ENCODE peak calls at places on chromosomes 11 and 22, in seven cellular contexts. U is foreskin keratinocyte, M is nephron progenitor cell, Y is uterus, T is AG10803, N is SK-N-SH, B is cardiac muscle cell. W is an unnamed sample.

GRCh38 chr11:97856666-97857065 is 1164.1 kb upstream of the CNTN5 start:
- DNase-seq in U (no peak), M (no peak), Y (no peak), T (no peak), N (no peak), B (no peak), W (no peak)

GRCh38 chr11:31022080-31022479 is 347.5 kb downstream of the DCDC1 start:
- DNase-seq in U (no peak), M (no peak), Y (no peak), T (no peak), N (no peak), B (no peak), W (no peak)

GRCh38 chr11:114154271-114155047 is 94.9 kb downstream of the ZBTB16 start:
- DNase-seq in U (peak), M (no peak), Y (no peak), T (peak), N (no peak), B (no peak), W (no peak)

GRCh38 chr22:37218399-37218770 is 6.1 kb upstream of the SSTR3 start:
- DNase-seq in U (no peak), M (no peak), Y (no peak), T (no peak), N (no peak), B (no peak), W (no peak)

GRCh38 chr22:44143117-44143495 is 37.6 kb upstream of the PARVG start:
- DNase-seq in U (no peak), M (no peak), Y (no peak), T (no peak), N (no peak), B (no peak), W (no peak)

GRCh38 chr22:49966041-49966715 is 5.6 kb downstream of the PIM3 start:
- DNase-seq in U (no peak), M (no peak), Y (peak), T (no peak), N (peak), B (no peak), W (no peak)

GRCh38 chr11:64245797-64246623 is 733 bp downstream of the PPP1R14B start:
- DNase-seq in U (peak), M (no peak), Y (peak), T (peak), N (peak), B (no peak), W (peak)

GRCh38 chr11:12278766-12279671 is 98.4 kb upstream of the PARVA start:
- DNase-seq in U (no peak), M (no peak), Y (no peak), T (no peak), N (no peak), B (no peak), W (no peak)

GRCh38 chr22:38346506-38346905 is 29.3 kb upstream of the CSNK1E start:
- DNase-seq in U (no peak), M (no peak), Y (peak), T (no peak), N (no peak), B (no peak), W (no peak)

GRCh38 chr11:11841605-11842425 is at the start of gene USP47:
- DNase-seq in U (peak), M (peak), Y (peak), T (peak), N (peak), B (peak), W (peak)

GRCh38 chr22:44393066-44393465 is 80.3 kb upstream of the SHISAL1 start:
- DNase-seq in U (no peak), M (no peak), Y (no peak), T (no peak), N (no peak), B (no peak), W (no peak)

GRCh38 chr22:46637711-46638600 is 17.8 kb downstream of the GRAMD4 start:
- DNase-seq in U (no peak), M (no peak), Y (no peak), T (no peak), N (no peak), B (no peak), W (no peak)

GRCh38 chr11:117717485-117718314 is 79.3 kb downstream of the DSCAML1 start:
- DNase-seq in U (peak), M (peak), Y (no peak), T (no peak), N (peak), B (peak), W (peak)

GRCh38 chr11:69394902-69395690 is 86.4 kb upstream of the LINC01488 start:
- DNase-seq in U (no peak), M (no peak), Y (no peak), T (no peak), N (no peak), B (no peak), W (no peak)

GRCh38 chr22:48065852-48066251 is 1303.4 kb downstream of the TBC1D22A start:
- DNase-seq in U (no peak), M (no peak), Y (no peak), T (no peak), N (no peak), B (no peak), W (no peak)

GRCh38 chr11:78314753-78315152 is 102.9 kb downstream of the GAB2 start:
- DNase-seq in U (no peak), M (no peak), Y (no peak), T (no peak), N (no peak), B (peak), W (no peak)

GRCh38 chr11:48087974-48088681 is 107.8 kb downstream of the PTPRJ start:
- DNase-seq in U (no peak), M (no peak), Y (no peak), T (no peak), N (no peak), B (no peak), W (no peak)

GRCh38 chr11:33063326-33063775 is 24.0 kb downstream of the TCP11L1 start:
- DNase-seq in U (peak), M (no peak), Y (no peak), T (peak), N (no peak), B (no peak), W (no peak)

GRCh38 chr11:3043315-3043871 is 13.8 kb downstream of the CARS1 start:
- DNase-seq in U (no peak), M (no peak), Y (peak), T (peak), N (no peak), B (no peak), W (no peak)

GRCh38 chr22:17910561-17911311 is 113.6 kb downstream of the MICAL3 start:
- DNase-seq in U (peak), M (peak), Y (peak), T (peak), N (peak), B (peak), W (peak)

GRCh38 chr11:94767701-94768601 is at the start of gene AMOTL1:
- DNase-seq in U (peak), M (peak), Y (peak), T (peak), N (peak), B (peak), W (peak)

GRCh38 chr11:94768602-94769511 is 701 bp downstream of the AMOTL1 start:
- DNase-seq in U (no peak), M (peak), Y (peak), T (no peak), N (peak), B (peak), W (peak)

GRCh38 chr11:94767292-94767690 is 865 bp upstream of the AMOTL1 start:
- DNase-seq in U (no peak), M (no peak), Y (no peak), T (no peak), N (no peak), B (no peak), W (no peak)

GRCh38 chr11:94769897-94770296 is 1.7 kb downstream of the AMOTL1 start:
- DNase-seq in U (no peak), M (no peak), Y (no peak), T (no peak), N (no peak), B (no peak), W (no peak)

GRCh38 chr11:94766656-94767291 is 1.4 kb upstream of the AMOTL1 start:
- DNase-seq in U (peak), M (no peak), Y (no peak), T (no peak), N (no peak), B (peak), W (no peak)
- TF ChIP-seq CTCF in U (no peak), M (no peak), Y (no peak), T (no peak), N (no peak), B (no peak), W (no peak)

GRCh38 chr22:24518228-24518627 is 23.1 kb downstream of the UPB1 start:
- DNase-seq in U (no peak), M (no peak), Y (no peak), T (no peak), N (no peak), B (no peak), W (no peak)

GRCh38 chr22:24517446-24517845 is 22.3 kb downstream of the UPB1 start:
- DNase-seq in U (no peak), M (no peak), Y (no peak), T (no peak), N (no peak), B (no peak), W (no peak)

GRCh38 chr22:24514241-24515024 is 19.3 kb downstream of the UPB1 start:
- DNase-seq in U (no peak), M (no peak), Y (no peak), T (no peak), N (no peak), B (no peak), W (no peak)

GRCh38 chr22:24515025-24515338 is 19.9 kb downstream of the UPB1 start:
- DNase-seq in U (no peak), M (no peak), Y (no peak), T (no peak), N (no peak), B (no peak), W (no peak)

GRCh38 chr22:24516301-24516737 is 21.2 kb downstream of the UPB1 start:
- DNase-seq in U (peak), M (no peak), Y (no peak), T (peak), N (no peak), B (no peak), W (no peak)
- TF ChIP-seq CTCF in U (peak), M (no peak), Y (no peak), T (peak), N (peak), B (peak), W (no peak)

GRCh38 chr11:62705401-62705800 is 1.8 kb downstream of the BSCL2 start:
- DNase-seq in U (no peak), M (no peak), Y (no peak), T (no peak), N (peak), B (no peak), W (no peak)
- TF ChIP-seq CTCF in U (no peak), M (no peak), Y (no peak), T (no peak), N (no peak), B (no peak), W (no peak)

GRCh38 chr11:13972958-13973357 is 10.4 kb downstream of the SPON1 start:
- DNase-seq in U (no peak), M (no peak), Y (no peak), T (no peak), N (no peak), B (no peak), W (no peak)

GRCh38 chr11:13966486-13966885 is 4.0 kb downstream of the SPON1 start:
- DNase-seq in U (no peak), M (no peak), Y (no peak), T (no peak), N (no peak), B (no peak), W (no peak)

GRCh38 chr11:13970986-13971385 is 8.5 kb downstream of the SPON1 start:
- DNase-seq in U (no peak), M (no peak), Y (no peak), T (no peak), N (peak), B (peak), W (peak)

DNA sequence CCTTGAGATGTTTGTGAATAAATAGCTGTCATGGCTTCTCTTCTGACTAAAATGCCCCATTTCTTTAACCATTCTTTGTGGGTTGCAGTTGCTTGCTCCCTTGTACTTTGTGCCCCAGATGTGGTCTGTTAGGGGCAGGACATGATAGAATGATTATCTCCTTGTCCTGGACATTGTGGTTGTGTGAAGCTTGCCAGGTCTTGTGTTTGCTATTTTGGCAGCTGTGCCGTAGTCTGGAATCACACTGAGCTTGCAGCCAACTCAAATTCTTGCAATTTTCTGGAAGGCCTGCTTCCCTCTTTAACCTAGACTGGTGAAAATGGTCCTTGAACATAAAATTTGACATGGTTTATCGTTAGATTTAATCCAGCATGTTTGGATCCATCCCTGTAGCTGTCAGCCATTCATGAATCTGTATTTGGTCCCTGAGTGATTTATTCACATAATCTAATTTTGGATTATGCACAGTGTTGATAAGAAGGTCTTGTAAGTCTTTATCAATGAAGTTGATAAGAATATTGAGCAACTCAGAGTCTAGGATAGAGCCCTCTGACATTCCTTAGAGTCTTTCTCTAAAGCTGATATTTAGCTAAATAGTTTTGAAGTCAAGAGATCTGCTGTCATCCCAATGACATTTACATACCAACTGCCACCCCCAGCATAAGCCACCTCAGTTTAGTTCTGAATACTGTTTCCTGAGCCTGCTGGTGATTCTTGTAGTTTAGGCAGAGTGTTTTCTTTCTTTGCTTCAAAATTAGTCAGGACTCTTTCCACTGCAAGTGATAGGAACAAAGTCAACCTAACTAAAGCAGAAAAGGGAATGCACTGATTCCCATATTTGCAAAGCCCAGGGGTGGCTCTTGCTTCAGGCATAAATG is 9.7 kb downstream of the SPON1 start:
- DNase-seq in U (no peak), M (no peak), Y (peak), T (peak), N (no peak), B (no peak), W (no peak)
- TF ChIP-seq CTCF in U (no peak), M (no peak), Y (no peak), T (no peak), N (no peak), B (no peak), W (no peak)

DNA sequence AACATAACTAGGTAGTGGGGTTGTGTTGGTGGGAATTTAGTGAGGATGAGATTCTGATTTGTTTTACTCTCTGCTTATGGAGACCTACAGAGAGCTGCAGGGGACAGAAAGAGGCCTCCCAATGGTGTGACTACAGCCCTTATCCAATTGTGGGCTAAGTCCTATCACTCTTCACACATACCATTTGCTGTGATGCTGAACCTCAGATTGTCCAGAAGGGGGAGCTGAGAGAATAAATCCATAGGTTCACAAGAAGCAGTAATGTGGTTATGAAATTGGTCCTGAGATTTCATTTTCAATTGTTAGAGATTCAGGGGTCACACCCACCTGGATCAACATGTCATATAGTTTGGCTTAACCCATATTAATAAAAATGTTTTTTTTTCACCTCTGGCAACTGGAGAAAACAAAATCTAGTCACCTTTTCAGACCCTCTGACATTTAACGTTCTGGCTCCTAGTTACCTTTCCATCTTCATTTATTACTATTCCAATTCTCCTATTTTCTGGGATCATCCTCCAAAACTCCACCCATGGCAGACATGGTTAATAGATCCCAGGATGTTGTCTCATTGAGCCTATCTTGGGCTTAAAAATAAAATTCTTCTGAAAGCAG is 53.3 kb upstream of the PTPN5 start:
- DNase-seq in U (peak), M (no peak), Y (no peak), T (peak), N (peak), B (peak), W (no peak)
- TF ChIP-seq CTCF in U (peak), M (peak), Y (no peak), T (peak), N (peak), B (peak), W (peak)